ENCODE peak calls at places on chromosomes 13 and 19, in five cellular contexts. I is GM12878, U is H1, Y is endothelial cell of umbilical vein, H is K562. V is an unnamed sample.

GRCh38 chr13:26011996-26012688 is 39.7 kb downstream of the SHISA2 start:
- DNase-seq in I (no peak), U (peak), H (no peak), Y (no peak), V (no peak)

GRCh38 chr13:113990321-113990837 is 16.5 kb upstream of the C13orf46 start:
- DNase-seq in H (no peak), U (no peak), Y (no peak), I (no peak), V (no peak)

GRCh38 chr13:99228737-99229691 is 28.4 kb downstream of the UBAC2 start:
- DNase-seq in Y (no peak), H (no peak), I (peak), U (no peak), V (peak)

GRCh38 chr19:56839665-56840451 is 668 bp downstream of the PEG3 start:
- DNase-seq in I (no peak), Y (peak), H (no peak), U (no peak), V (no peak)

GRCh38 chr19:4506449-4507149 is 11.7 kb downstream of the PLIN4 start:
- DNase-seq in Y (peak), H (no peak), U (no peak), I (no peak), V (no peak)

GRCh38 chr13:104984296-104984818 is 1551.1 kb downstream of the EFNB2 start:
- DNase-seq in I (peak), U (no peak), H (no peak), Y (peak), V (peak)

GRCh38 chr13:51359352-51359751 is 19.9 kb downstream of the SERPINE3 start:
- DNase-seq in U (no peak), Y (no peak), H (no peak), I (no peak), V (no peak)

GRCh38 chr13:107392205-107392604 is 823.1 kb downstream of the LIG4 start:
- DNase-seq in H (no peak), U (no peak), Y (no peak), I (no peak), V (no peak)

GRCh38 chr13:41458939-41459753 is 1.8 kb downstream of the RGCC start:
- DNase-seq in Y (peak), H (peak), I (no peak), U (peak), V (no peak)

GRCh38 chr19:4049432-4049831 is 17.3 kb downstream of the ZBTB7A start:
- DNase-seq in I (no peak), H (no peak), U (no peak), Y (no peak), V (no peak)

GRCh38 chr13:66984241-66984640 is 245.9 kb downstream of the PCDH9 start:
- DNase-seq in U (no peak), Y (no peak), H (no peak), I (no peak), V (no peak)

GRCh38 chr19:7645159-7645558 is 8.2 kb downstream of the STXBP2 start:
- DNase-seq in I (no peak), Y (no peak), H (no peak), U (no peak), V (no peak)

GRCh38 chr13:77696006-77696862 is 1.3 kb upstream of the SLAIN1 start:
- DNase-seq in Y (peak), H (no peak), U (no peak), I (no peak), V (no peak)
- TF ChIP-seq EZH2 in Y (no peak), H (no peak), U (no peak), I (no peak), V (no peak)

DNA sequence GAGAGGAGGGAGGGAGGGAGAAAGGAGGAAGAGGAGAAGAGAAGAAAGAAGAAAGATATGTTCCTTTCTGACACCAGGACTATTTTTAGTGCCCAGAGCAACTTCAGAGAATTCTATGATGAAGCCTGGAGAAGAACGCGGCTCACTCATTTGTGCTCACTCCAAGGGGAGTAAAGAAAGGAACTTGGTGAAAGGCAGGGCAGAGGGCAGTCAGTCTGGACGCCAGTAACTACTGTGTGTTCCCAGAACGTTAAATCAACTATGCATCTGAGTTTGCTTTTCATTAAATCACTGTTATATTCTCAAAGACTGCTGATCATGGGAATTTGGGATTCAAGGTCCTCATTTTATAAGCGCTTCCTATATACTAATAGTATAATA is 154.3 kb downstream of the DCT start:
- DNase-seq in I (no peak), Y (no peak), U (no peak), H (no peak), V (no peak)
- H3K9ac ChIP-seq in I (no peak), Y (no peak), U (no peak), H (no peak), V (no peak)

DNA sequence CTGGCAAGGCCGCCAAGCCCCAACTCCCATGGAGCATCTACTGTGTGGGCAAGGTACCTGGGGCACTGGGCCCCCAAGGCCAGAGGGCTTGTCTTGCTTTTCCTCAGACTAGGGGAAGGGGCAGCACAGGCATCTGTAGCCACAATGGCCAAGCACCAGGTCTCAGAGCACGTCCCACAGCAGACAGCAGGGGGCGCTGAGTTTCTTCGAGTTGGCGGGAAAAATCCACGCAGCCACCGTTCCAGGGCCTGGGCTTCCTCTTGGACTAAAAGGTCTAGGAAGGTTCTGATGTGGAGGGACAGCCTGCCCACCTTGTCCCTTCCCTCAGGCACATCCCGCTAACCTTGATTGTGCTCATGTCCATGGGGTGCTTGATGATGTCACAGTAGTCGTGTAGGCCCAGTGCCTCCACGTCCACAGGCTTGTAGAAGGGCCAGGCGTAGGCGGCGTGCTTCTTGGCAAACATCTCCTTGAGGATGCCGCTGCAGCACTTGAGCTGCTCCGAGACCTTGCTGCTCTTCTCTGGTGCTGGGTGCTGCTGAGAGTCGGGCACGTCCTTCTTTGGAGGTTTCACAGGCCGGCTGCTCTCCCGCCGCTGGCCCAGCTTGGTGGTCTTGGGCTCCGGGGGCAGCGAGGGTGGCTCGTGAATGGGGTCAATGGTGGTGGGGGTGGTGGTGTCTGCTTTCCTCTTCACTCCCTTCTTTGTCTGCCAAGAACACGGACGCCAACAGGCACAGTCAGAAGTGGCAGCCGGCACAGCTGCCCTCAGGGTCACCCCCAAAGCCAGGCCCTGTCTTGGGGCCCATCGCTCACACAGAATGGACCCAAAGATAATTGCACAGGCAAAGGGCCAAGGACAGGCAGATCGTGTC is 32.0 kb upstream of the EPHX3 start:
- DNase-seq in H (peak), I (no peak), U (peak), Y (peak), V (no peak)
- TF ChIP-seq POLR2AphosphoS5 in H (no peak), I (no peak), U (no peak), Y (no peak), V (no peak)

DNA sequence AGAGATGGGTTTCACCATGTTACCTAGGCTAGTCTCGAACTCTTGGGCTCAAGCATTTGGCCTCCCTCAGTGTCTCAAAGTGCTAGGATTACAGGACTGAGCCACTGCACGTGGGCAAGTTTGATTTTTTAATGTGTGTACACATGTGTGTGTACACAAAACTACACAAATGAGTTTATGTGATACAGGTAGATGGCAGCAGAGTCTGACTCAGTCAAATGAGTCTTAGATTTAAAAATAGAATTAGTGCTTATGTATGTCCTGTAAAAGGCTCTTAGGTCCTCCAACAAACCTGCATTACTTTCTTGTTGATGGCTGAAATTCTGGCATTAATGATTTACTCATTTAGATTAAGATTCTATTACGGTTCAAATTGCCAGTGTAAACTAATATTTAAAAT is 293.7 kb downstream of the PCDH17 start:
- DNase-seq in I (no peak), U (no peak), Y (peak), H (no peak), V (no peak)
- TF ChIP-seq EZH2 in I (no peak), U (no peak), Y (no peak), H (no peak), V (no peak)

GRCh38 chr19:18460313-18460712 is 22.4 kb upstream of the ISYNA1 start:
- DNase-seq in I (no peak), U (no peak), H (no peak), Y (no peak), V (no peak)
- H3K9ac ChIP-seq in I (no peak), U (no peak), H (no peak), Y (no peak), V (no peak)

DNA sequence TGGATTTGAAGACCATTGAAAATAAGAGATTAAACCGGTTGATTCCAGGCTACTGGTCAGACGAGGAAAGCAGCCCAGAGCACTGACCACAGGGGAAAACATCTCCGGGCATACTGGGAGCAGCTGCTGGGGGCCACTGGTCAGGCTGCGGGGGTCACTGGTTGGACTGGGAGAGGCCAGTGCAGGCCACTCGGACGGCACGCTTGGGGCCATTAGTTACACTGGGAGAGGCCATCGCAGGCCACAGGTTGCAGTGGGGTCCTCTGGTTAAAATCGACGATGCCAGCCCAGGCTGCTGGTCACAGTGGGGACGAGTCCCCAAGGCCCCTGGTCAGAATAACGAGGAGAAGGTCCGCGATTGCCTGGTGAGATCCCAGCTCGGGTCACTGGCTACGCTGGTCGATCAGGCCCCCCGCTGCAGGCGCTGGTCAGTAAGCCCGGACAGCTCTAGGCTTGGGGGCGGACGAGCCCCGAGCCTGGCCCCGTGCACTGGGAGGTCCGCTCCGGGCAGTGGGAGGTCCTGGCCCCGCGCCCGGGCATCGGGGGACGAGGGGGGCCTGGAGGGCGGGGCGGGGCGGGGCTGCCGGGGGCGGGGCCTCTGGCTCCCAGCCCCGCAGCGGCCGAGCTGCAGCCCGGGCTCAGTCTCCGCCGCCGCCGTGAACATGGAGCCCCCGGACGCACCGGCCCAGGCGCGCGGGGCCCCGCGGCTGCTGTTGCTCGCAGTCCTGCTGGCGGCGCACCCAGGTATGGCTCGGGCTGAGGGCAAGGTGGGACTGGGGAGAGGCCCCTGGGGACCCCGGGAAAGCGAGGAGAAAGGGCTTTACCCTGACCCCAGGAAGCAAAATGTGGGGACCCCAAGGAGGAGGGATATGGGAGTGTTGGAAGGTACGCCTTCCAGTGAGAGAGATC is at the start of gene BCAM:
- DNase-seq in Y (peak), I (no peak), H (peak), U (peak), V (no peak)
- TF ChIP-seq POLR2AphosphoS5 in Y (peak), I (no peak), H (no peak), U (peak), V (no peak)

V was measured in SK-N-MC.